ENCODE peak calls at places on chromosomes 7 and 10, in nine cellular contexts. H is IMR-90, U is mesenchymal stem cell, G is H1, K is mammary epithelial cell, O is MM.1S, Z is OCI-LY7, B is keratinocyte, E is neuronal stem cell. J is an unnamed sample. For H3K9me3, the result is how much of the 10 kb centered on the place peaks cover.

GRCh38 chr10:125037145-125037544 is 95.2 kb downstream of the ZRANB1 start:
- DNase-seq in H (peak), U (peak), G (no peak), K (peak), O (no peak), Z (no peak), B (peak), E (no peak), J (no peak)

GRCh38 chr7:152103066-152103465 is 77.6 kb downstream of the GALNT11 start:
- DNase-seq in H (no peak), U (no peak), G (no peak), K (no peak), O (no peak), Z (no peak), B (no peak), E (no peak), J (no peak)

GRCh38 chr7:41855798-41856197 is 152.9 kb upstream of the INHBA start:
- DNase-seq in H (peak), U (no peak), G (no peak), K (peak), O (no peak), Z (no peak), B (no peak), E (no peak), J (no peak)

GRCh38 chr10:4533626-4534025 is 292.4 kb upstream of the AKR1E2 start:
- DNase-seq in H (no peak), U (no peak), G (no peak), K (peak), O (no peak), Z (no peak), B (no peak), E (no peak), J (no peak)

GRCh38 chr10:88106348-88106747 is 242.9 kb downstream of the PTEN start:
- DNase-seq in H (no peak), U (no peak), G (no peak), K (no peak), O (no peak), Z (peak), B (no peak), E (no peak), J (no peak)

GRCh38 chr7:16034353-16034752 is 347.9 kb upstream of the MEOX2 start:
- DNase-seq in H (peak), U (peak), G (no peak), K (peak), O (no peak), Z (no peak), B (no peak), E (no peak), J (no peak)

GRCh38 chr7:107234436-107234835 is 65.6 kb downstream of the HBP1 start:
- DNase-seq in H (no peak), U (no peak), G (no peak), K (no peak), O (no peak), Z (no peak), B (no peak), E (no peak), J (no peak)

GRCh38 chr7:72435366-72435765 is 23.2 kb upstream of the CALN1 start:
- DNase-seq in H (no peak), U (no peak), G (no peak), K (no peak), O (no peak), Z (no peak), B (no peak), E (no peak), J (no peak)

GRCh38 chr7:79298145-79298760 is 155.2 kb downstream of the MAGI2 start:
- DNase-seq in H (peak), U (peak), G (no peak), K (peak), O (peak), Z (peak), B (no peak), E (peak), J (peak)

GRCh38 chr10:79483948-79484347 is 28.4 kb upstream of the EIF5AL1 start:
- DNase-seq in H (peak), U (peak), G (no peak), K (no peak), O (no peak), Z (no peak), B (no peak), E (no peak), J (no peak)

GRCh38 chr10:3217301-3217700 is 44.7 kb upstream of the PITRM1 start:
- DNase-seq in H (peak), U (peak), G (no peak), K (peak), O (no peak), Z (no peak), B (no peak), E (no peak), J (no peak)

GRCh38 chr7:55024776-55025175 is 6.0 kb downstream of the EGFR start:
- DNase-seq in H (peak), U (peak), G (no peak), K (no peak), O (no peak), Z (no peak), B (no peak), E (no peak), J (no peak)

GRCh38 chr10:12719365-12719764 is 282.1 kb downstream of the CCDC3 start:
- DNase-seq in H (peak), U (no peak), G (no peak), K (peak), O (no peak), Z (no peak), B (no peak), E (no peak), J (no peak)

GRCh38 chr10:15744217-15744865 is 24.6 kb upstream of the ITGA8 start:
- DNase-seq in H (peak), U (peak), G (peak), K (peak), O (peak), Z (peak), B (no peak), E (peak), J (peak)

GRCh38 chr7:27158436-27159277 is 2.2 kb upstream of the HOXA7 start:
- DNase-seq in H (no peak), U (no peak), G (peak), K (peak), O (no peak), Z (no peak), B (no peak), E (no peak), J (no peak)

GRCh38 chr7:158475679-158476052 is 112.0 kb downstream of the PTPRN2 start:
- DNase-seq in H (no peak), U (no peak), G (no peak), K (no peak), O (no peak), Z (no peak), B (no peak), E (no peak), J (no peak)

GRCh38 chr7:105932835-105933477 is 30.1 kb upstream of the CDHR3 start:
- DNase-seq in H (peak), U (peak), G (no peak), K (peak), O (no peak), Z (no peak), B (no peak), E (peak), J (peak)

DNA sequence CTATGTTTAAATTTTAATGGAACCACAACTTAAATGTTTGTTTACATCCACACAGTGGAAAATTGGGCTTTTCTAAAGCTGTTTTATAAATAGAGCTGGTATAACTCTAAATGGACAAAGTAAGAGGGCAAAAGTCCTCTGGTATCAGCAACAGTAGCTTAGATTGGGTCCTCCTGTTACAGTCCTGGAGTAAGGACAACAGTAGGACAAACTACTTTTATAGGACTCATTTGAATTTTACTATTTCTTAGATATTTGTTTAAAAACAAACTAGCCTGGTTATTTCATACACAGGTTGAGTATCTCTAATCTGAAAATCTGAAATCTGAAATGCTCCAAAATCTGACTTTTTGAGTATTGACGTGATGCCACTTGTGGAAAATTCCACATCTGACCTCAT is 8.4 kb downstream of the VCL start:
- DNase-seq in H (no peak), U (no peak), G (no peak), K (no peak), O (no peak), Z (no peak), B (no peak), E (no peak), J (no peak)
- H3K4me2 ChIP-seq in H (peak), U (no peak), G (no peak), K (no peak), O (no peak), Z (peak), B (no peak), E (no peak), J (no peak)

GRCh38 chr7:19242246-19242645 is 97.0 kb upstream of the FERD3L start:
- DNase-seq in H (no peak), U (no peak), G (no peak), K (no peak), O (no peak), Z (no peak), B (no peak), E (no peak), J (peak)
- H3K9me3 ChIP-seq in H (under half), U (under half), G (under half), K (under half), O (under half), Z (under half), B (under half), E (under half), J (under half)

GRCh38 chr7:73880755-73881328 is 19.9 kb downstream of the TMEM270 start:
- DNase-seq in H (no peak), U (no peak), G (no peak), K (no peak), O (no peak), Z (no peak), B (no peak), E (no peak), J (no peak)

GRCh38 chr7:73881352-73882059 is 20.5 kb downstream of the TMEM270 start:
- DNase-seq in H (no peak), U (no peak), G (no peak), K (no peak), O (no peak), Z (no peak), B (no peak), E (no peak), J (no peak)

GRCh38 chr7:73876973-73877372 is 16.0 kb downstream of the TMEM270 start:
- DNase-seq in H (no peak), U (no peak), G (no peak), K (no peak), O (no peak), Z (no peak), B (no peak), E (no peak), J (no peak)

GRCh38 chr7:73882060-73882428 is 21.1 kb downstream of the TMEM270 start:
- DNase-seq in H (no peak), U (no peak), G (no peak), K (no peak), O (no peak), Z (no peak), B (no peak), E (no peak), J (no peak)

GRCh38 chr7:73879977-73880681 is 19.2 kb downstream of the TMEM270 start:
- DNase-seq in H (peak), U (no peak), G (no peak), K (no peak), O (no peak), Z (no peak), B (no peak), E (no peak), J (no peak)
- H3K4me2 ChIP-seq in H (no peak), U (no peak), G (no peak), K (no peak), O (no peak), Z (no peak), B (no peak), E (no peak), J (no peak)

DNA sequence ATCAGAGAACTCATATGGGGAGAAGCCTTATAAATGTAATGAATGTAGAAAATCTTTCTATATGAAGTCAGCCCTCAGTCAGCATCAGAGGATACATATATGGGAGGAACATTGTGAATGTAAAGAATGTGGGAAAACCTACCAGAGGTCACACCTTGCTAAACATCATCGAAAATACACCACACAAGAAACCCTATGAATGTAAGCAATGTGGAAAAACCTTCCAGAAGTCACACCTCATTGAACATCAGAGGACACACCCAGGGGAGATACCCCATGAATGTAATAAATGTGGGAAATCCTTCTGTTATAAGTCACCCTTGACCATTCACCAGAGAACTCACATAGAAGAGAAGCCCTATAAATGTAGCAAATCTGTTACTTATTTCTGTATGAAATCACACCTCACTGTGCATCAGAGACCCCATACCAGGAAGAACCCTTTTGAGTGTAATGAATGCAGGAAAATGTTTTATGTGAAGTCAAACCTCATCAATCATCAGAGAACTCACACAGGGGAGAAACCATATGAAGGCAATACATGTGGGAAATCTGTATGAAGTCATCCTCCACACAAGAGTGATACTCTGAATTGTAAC is 30.8 kb downstream of the ZNF12 start:
- DNase-seq in H (no peak), U (no peak), G (no peak), K (no peak), O (no peak), Z (no peak), B (no peak), E (no peak), J (no peak)
- H3K9me3 ChIP-seq in H (half or more), U (half or more), G (half or more), K (half or more), O (under half), Z (under half), B (under half), E (under half), J (half or more)

GRCh38 chr10:61986357-61986756 is 84.9 kb downstream of the ARID5B start:
- DNase-seq in H (no peak), U (no peak), G (no peak), K (no peak), O (no peak), Z (no peak), B (no peak), E (no peak), J (no peak)
- H3K4me2 ChIP-seq in H (no peak), U (no peak), G (peak), K (no peak), O (peak), Z (peak), B (no peak), E (no peak), J (peak)

GRCh38 chr7:34844936-34845665 is 187.1 kb downstream of the NPSR1 start:
- DNase-seq in H (no peak), U (no peak), G (no peak), K (no peak), O (no peak), Z (no peak), B (no peak), E (peak), J (peak)
- H3K9me3 ChIP-seq in H (under half), U (under half), G (under half), K (under half), O (under half), Z (under half), B (under half), E (under half), J (under half)

GRCh38 chr7:70530191-70530590 is 601.8 kb upstream of the GALNT17 start:
- DNase-seq in H (no peak), U (no peak), G (no peak), K (no peak), O (no peak), Z (no peak), B (no peak), E (no peak), J (no peak)
- H3K4me2 ChIP-seq in H (no peak), U (no peak), G (no peak), K (no peak), O (no peak), Z (no peak), B (no peak), E (no peak), J (no peak)

DNA sequence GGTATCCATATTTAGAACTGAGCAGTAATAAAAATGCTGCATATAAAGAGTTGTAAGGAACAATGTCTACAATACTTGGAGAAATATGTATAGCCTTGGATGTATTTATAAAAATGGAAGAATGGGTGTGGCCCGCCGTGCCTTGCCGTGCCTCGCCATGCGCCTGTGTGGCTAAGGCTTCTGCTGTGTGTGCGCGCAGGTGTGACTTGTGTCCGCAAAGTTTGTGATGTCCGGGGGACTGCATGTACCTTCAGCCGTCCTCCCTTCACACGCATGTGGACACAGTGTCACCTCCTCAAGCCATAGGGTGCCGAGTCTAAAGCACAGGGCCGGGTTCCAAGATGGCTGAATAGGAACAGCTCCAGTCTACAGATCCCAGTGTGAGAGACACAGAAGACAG is 9.8 kb downstream of the SAMD9 start:
- DNase-seq in H (no peak), U (no peak), G (no peak), K (no peak), O (no peak), Z (no peak), B (no peak), E (no peak), J (no peak)
- H3K9me3 ChIP-seq in H (under half), U (half or more), G (under half), K (under half), O (under half), Z (under half), B (under half), E (under half), J (under half)

GRCh38 chr10:50508315-50509051 is 115.3 kb downstream of the SGMS1 start:
- DNase-seq in H (no peak), U (no peak), G (no peak), K (no peak), O (no peak), Z (no peak), B (no peak), E (no peak), J (no peak)
- H3K4me2 ChIP-seq in H (no peak), U (no peak), G (no peak), K (no peak), O (no peak), Z (no peak), B (no peak), E (no peak), J (no peak)